ENCODE peak calls at places on chromosome 12, in four cellular contexts. U is lung, D is cardiac muscle cell, Y is prostate gland. K is an unnamed sample.

GRCh38 chr12:102061096-102061555 is 665 bp downstream of the WASHC3 start:
- DNase-seq in U (no peak), D (no peak), Y (peak; percentile 33), K (peak; percentile 47)

GRCh38 chr12:89211456-89211855 is 140.8 kb downstream of the DUSP6 start:
- DNase-seq in U (no peak), D (no peak), Y (no peak), K (no peak)

GRCh38 chr12:26787125-26787495 is 45.9 kb downstream of the ITPR2 start:
- DNase-seq in U (no peak), D (peak; percentile 68), Y (no peak), K (no peak)

GRCh38 chr12:117032593-117033381 is 66.4 kb downstream of the TESC start:
- DNase-seq in U (no peak), D (peak; percentile 27), Y (no peak), K (no peak)

GRCh38 chr12:106586803-106587684 is 4.2 kb downstream of the RFX4 start:
- DNase-seq in U (no peak), D (no peak), Y (no peak), K (no peak)

GRCh38 chr12:89671469-89671868 is 37.2 kb downstream of the ATP2B1 start:
- DNase-seq in U (no peak), D (peak; percentile 74), Y (no peak), K (no peak)

GRCh38 chr12:123453165-123453564 is 4.8 kb upstream of the SNRNP35 start:
- DNase-seq in U (no peak), D (no peak), Y (no peak), K (no peak)

GRCh38 chr12:19912996-19913395 is 455.3 kb upstream of the PDE3A start:
- DNase-seq in U (no peak), D (no peak), Y (no peak), K (no peak)

GRCh38 chr12:12032771-12033588 is 37.8 kb upstream of the BCL2L14 start:
- DNase-seq in U (peak; percentile 80), D (peak; percentile 93), Y (peak; percentile 84), K (peak; percentile 57)

GRCh38 chr12:102406033-102406584 is 74.3 kb downstream of the IGF1 start:
- DNase-seq in U (no peak), D (peak; percentile 22), Y (peak; percentile 37), K (no peak)

GRCh38 chr12:100427078-100427477 is 46.6 kb upstream of the NR1H4 start:
- DNase-seq in U (no peak), D (peak; percentile 54), Y (no peak), K (no peak)

GRCh38 chr12:79409562-79409961 is 281.2 kb downstream of the PAWR start:
- DNase-seq in U (no peak), D (peak; percentile 95), Y (no peak), K (no peak)

GRCh38 chr12:104063712-104064030 is 660 bp upstream of the HCFC2 start:
- DNase-seq in U (no peak), D (no peak), Y (peak; percentile 10), K (no peak)

GRCh38 chr12:85280138-85280983 is at the start of gene ALX1:
- DNase-seq in U (no peak), D (peak; percentile 17), Y (no peak), K (peak; percentile 13)

GRCh38 chr12:132323171-132324010 is 6.0 kb downstream of the GALNT9 start:
- DNase-seq in U (no peak), D (peak; percentile 15), Y (no peak), K (no peak)

GRCh38 chr12:94037444-94037843 is 110.9 kb upstream of the PLXNC1 start:
- DNase-seq in U (no peak), D (peak; percentile 62), Y (no peak), K (no peak)

GRCh38 chr12:29131539-29131938 is 17.5 kb upstream of the FAR2 start:
- DNase-seq in U (no peak), D (peak; percentile 72), Y (no peak), K (no peak)

GRCh38 chr12:115455268-115455681 is 771.3 kb upstream of the TBX3 start:
- DNase-seq in U (no peak), D (no peak), Y (no peak), K (no peak)

GRCh38 chr12:80230068-80230467 is 130.7 kb downstream of the OTOGL start:
- DNase-seq in U (no peak), D (no peak), Y (no peak), K (no peak)

GRCh38 chr12:119208626-119209061 is 29.9 kb downstream of the HSPB8 start:
- DNase-seq in U (peak; percentile 63), D (peak; percentile 83), Y (peak; percentile 8), K (no peak)

GRCh38 chr12:28683371-28683770 is 465.7 kb upstream of the FAR2 start:
- DNase-seq in U (no peak), D (peak; percentile 13), Y (no peak), K (no peak)

GRCh38 chr12:116773276-116773731 is 35.2 kb downstream of the RNFT2 start:
- DNase-seq in U (no peak), D (no peak), Y (peak; percentile 5), K (no peak)

GRCh38 chr12:16435875-16436554 is 88.6 kb downstream of the MGST1 start:
- DNase-seq in U (no peak), D (no peak), Y (peak; percentile 5), K (no peak)

GRCh38 chr12:104672096-104672445 is 215.3 kb downstream of the CHST11 start:
- DNase-seq in U (no peak), D (no peak), Y (no peak), K (no peak)

GRCh38 chr12:56160160-56160763 is 2.1 kb downstream of the MYL6 start:
- DNase-seq in U (no peak), D (peak; percentile 55), Y (no peak), K (no peak)

GRCh38 chr12:643478-644292 is 19.6 kb downstream of the NINJ2 start:
- DNase-seq in U (no peak), D (peak; percentile 16), Y (no peak), K (no peak)

GRCh38 chr12:24198070-24198469 is 248.6 kb upstream of the SOX5 start:
- DNase-seq in U (no peak), D (no peak), Y (no peak), K (no peak)

GRCh38 chr12:50661300-50662120 is 102.4 kb upstream of the ATF1 start:
- DNase-seq in U (no peak), D (no peak), Y (no peak), K (peak; percentile 41)

GRCh38 chr12:88816201-88816600 is 235.9 kb upstream of the KITLG start:
- DNase-seq in U (no peak), D (no peak), Y (no peak), K (no peak)

GRCh38 chr12:96194901-96195844 is 998 bp downstream of the ELK3 start:
- DNase-seq in U (peak; percentile 53), D (peak; percentile 86), Y (peak; percentile 44), K (peak; percentile 78)

GRCh38 chr12:32651151-32651955 is 27.7 kb upstream of the DNM1L start:
- DNase-seq in U (no peak), D (no peak), Y (no peak), K (no peak)

GRCh38 chr12:13171921-13172859 is 24.3 kb upstream of the EMP1 start:
- DNase-seq in U (peak; percentile 29), D (peak; percentile 47), Y (peak; percentile 37), K (peak; percentile 22)

GRCh38 chr12:70178038-70178437 is 65.2 kb upstream of the CNOT2 start:
- DNase-seq in U (no peak), D (peak; percentile 67), Y (no peak), K (no peak)

GRCh38 chr12:24535334-24536019 is 413.4 kb downstream of the BCAT1 start:
- DNase-seq in U (no peak), D (no peak), Y (no peak), K (no peak)

GRCh38 chr12:102067574-102068258 is 5.9 kb upstream of the WASHC3 start:
- DNase-seq in U (no peak), D (no peak), Y (no peak), K (no peak)

GRCh38 chr12:131947482-131948027 is 2.2 kb upstream of the EP400 start:
- DNase-seq in U (no peak), D (no peak), Y (no peak), K (no peak)

GRCh38 chr12:1108276-1108675 is 117.3 kb downstream of the ERC1 start:
- DNase-seq in U (no peak), D (no peak), Y (no peak), K (peak; percentile 74)

GRCh38 chr12:64695550-64695949 is 63.7 kb downstream of the GNS start:
- DNase-seq in U (no peak), D (no peak), Y (no peak), K (no peak)

GRCh38 chr12:129870796-129871195 is 33.0 kb downstream of the TMEM132D start:
- DNase-seq in U (peak; percentile 13), D (no peak), Y (no peak), K (no peak)
- TF ChIP-seq CTCF in U (no peak), D (no peak), Y (no peak), K (no peak)

GRCh38 chr12:54144738-54145137 is 44.0 kb downstream of the SMUG1 start:
- DNase-seq in U (no peak), D (no peak), Y (no peak), K (no peak)
- TF ChIP-seq CTCF in U (no peak), D (no peak), Y (no peak), K (no peak)

DNA sequence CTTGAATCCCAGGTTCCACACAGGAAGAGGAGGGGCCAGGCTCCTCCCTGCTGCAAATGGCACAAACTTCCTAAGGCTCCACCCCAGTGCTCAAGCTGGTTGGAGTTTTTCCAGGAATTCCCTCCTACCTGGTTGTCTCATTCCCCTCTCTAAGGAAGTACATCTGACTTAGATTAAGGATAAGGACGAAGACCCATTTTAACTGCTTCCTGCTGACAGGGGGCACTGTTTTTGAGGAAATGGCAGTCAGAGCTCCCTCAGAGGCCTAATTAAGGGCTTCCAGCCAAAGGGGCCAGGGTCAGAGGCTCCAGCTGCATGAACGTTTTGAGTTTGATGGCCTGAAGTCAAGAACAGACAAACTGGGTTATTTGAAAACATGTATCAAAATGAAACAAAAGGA is 1084.7 kb downstream of the SLC6A15 start:
- DNase-seq in U (no peak), D (peak; percentile 26), Y (no peak), K (no peak)
- TF ChIP-seq CTCF in U (no peak), D (no peak), Y (no peak), K (no peak)

GRCh38 chr12:49126852-49127763 is 4.1 kb downstream of the TUBA1B start:
- DNase-seq in U (no peak), D (no peak), Y (no peak), K (no peak)

GRCh38 chr12:49121047-49121696 is 10.0 kb downstream of the TUBA1B start:
- DNase-seq in U (peak; percentile 45), D (peak; percentile 78), Y (peak; percentile 36), K (peak; percentile 23)
- TF ChIP-seq CTCF in U (peak; percentile 36), D (peak; percentile 75), Y (peak; percentile 56), K (peak; percentile 32)

DNA sequence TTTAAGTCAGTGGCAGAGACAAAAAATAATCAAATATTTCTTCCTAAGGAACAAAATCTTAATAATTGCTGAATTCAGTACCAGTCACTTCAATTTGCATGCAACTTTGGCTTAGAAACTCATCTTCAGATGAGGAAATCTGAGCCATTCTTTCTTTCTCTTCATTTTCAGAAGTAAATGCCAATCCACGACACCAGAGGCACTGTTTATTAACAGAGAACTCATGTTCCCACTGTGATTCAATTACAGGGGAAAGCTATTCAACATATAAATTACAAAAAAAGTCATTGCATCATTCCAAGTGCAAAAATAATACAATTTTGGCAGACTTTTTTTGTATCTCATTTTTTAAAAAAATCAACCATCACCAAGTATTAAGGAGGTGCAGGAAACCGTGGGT is 816.1 kb upstream of the TMEM132C start:
- DNase-seq in U (no peak), D (no peak), Y (no peak), K (no peak)
- TF ChIP-seq CTCF in U (no peak), D (no peak), Y (no peak), K (no peak)